ENCODE peak calls at places on chromosome 10, in ten cellular contexts. H is adrenal gland; Q is Panc1; I is SW 1271; O is nephron progenitor cell; X is NCI-H446 treated with DMSO at 0.1 percent for 48 hours; D is hepatocyte; B is AG10803; J is activated T-cell treated with anti-CD3 and anti-CD28 coated beads, Interleukin-2, amount 50 U/mL, for 72 hours; U is GM23338. C is an unnamed sample.

GRCh38 chr10:61262486-61263261 is 190.5 kb downstream of the TMEM26 start:
- DNase-seq in H (no peak), Q (no peak), I (no peak), O (no peak), X (no peak), D (no peak), B (peak; percentile 85), J (no peak), U (no peak), C (no peak)

GRCh38 chr10:1462521-1462920 is 274.8 kb downstream of the ADARB2 start:
- DNase-seq in H (no peak), Q (no peak), I (no peak), O (no peak), X (no peak), D (no peak), B (no peak), J (no peak), U (no peak), C (no peak)

GRCh38 chr10:12909836-12910185 is 91.7 kb downstream of the CCDC3 start:
- DNase-seq in H (no peak), Q (no peak), I (no peak), O (peak; percentile 35), X (no peak), D (peak; percentile 42), B (no peak), J (no peak), U (no peak), C (no peak)

GRCh38 chr10:80452688-80453391 is 1.3 kb upstream of the TSPAN14 start:
- DNase-seq in H (no peak), Q (no peak), I (no peak), O (no peak), X (no peak), D (no peak), B (no peak), J (no peak), U (no peak), C (no peak)

GRCh38 chr10:87532696-87533095 is 28.0 kb downstream of the MINPP1 start:
- DNase-seq in H (no peak), Q (no peak), I (no peak), O (no peak), X (no peak), D (no peak), B (no peak), J (no peak), U (no peak), C (no peak)

GRCh38 chr10:25615926-25616325 is 318.1 kb upstream of the MYO3A start:
- DNase-seq in H (no peak), Q (no peak), I (no peak), O (no peak), X (no peak), D (no peak), B (no peak), J (no peak), U (no peak), C (no peak)

GRCh38 chr10:76576276-76576962 is 1061.2 kb downstream of the KCNMA1 start:
- DNase-seq in H (no peak), Q (no peak), I (no peak), O (no peak), X (no peak), D (no peak), B (peak; percentile 93), J (no peak), U (no peak), C (no peak)

GRCh38 chr10:6070647-6071046 is 8.5 kb upstream of the IL2RA start:
- DNase-seq in H (no peak), Q (no peak), I (no peak), O (no peak), X (no peak), D (no peak), B (no peak), J (peak; percentile 89), U (no peak), C (no peak)

GRCh38 chr10:78416031-78416800 is 382.6 kb downstream of the RPS24 start:
- DNase-seq in H (no peak), Q (no peak), I (no peak), O (no peak), X (no peak), D (no peak), B (peak; percentile 92), J (no peak), U (no peak), C (no peak)

GRCh38 chr10:3806603-3807002 is 21.6 kb upstream of the KLF6 start:
- DNase-seq in H (no peak), Q (peak; percentile 89), I (no peak), O (no peak), X (no peak), D (peak; percentile 80), B (peak; percentile 79), J (peak; percentile 48), U (no peak), C (no peak)

GRCh38 chr10:91424016-91424415 is 13.9 kb downstream of the HECTD2 start:
- DNase-seq in H (no peak), Q (no peak), I (no peak), O (no peak), X (peak; percentile 26), D (no peak), B (peak; percentile 25), J (peak; percentile 26), U (no peak), C (no peak)

GRCh38 chr10:79234391-79235318 is 112.6 kb upstream of the PPIF start:
- DNase-seq in H (no peak), Q (no peak), I (no peak), O (no peak), X (no peak), D (no peak), B (no peak), J (no peak), U (no peak), C (no peak)

GRCh38 chr10:25125151-25125550 is 49.6 kb upstream of the GPR158 start:
- DNase-seq in H (no peak), Q (no peak), I (no peak), O (peak; percentile 80), X (peak; percentile 56), D (no peak), B (no peak), J (no peak), U (peak; percentile 60), C (no peak)

GRCh38 chr10:43313901-43314300 is 47.0 kb upstream of the RASGEF1A start:
- DNase-seq in H (no peak), Q (no peak), I (no peak), O (no peak), X (no peak), D (no peak), B (no peak), J (no peak), U (no peak), C (no peak)

GRCh38 chr10:75035975-75036708 is 75.3 kb upstream of the SAMD8 start:
- DNase-seq in H (no peak), Q (no peak), I (no peak), O (no peak), X (no peak), D (no peak), B (peak; percentile 51), J (peak; percentile 22), U (no peak), C (no peak)

GRCh38 chr10:23442936-23443335 is 4.1 kb downstream of the OTUD1 start:
- DNase-seq in H (no peak), Q (no peak), I (no peak), O (no peak), X (no peak), D (no peak), B (peak; percentile 63), J (no peak), U (no peak), C (no peak)

GRCh38 chr10:72044417-72045041 is 43.8 kb downstream of the SPOCK2 start:
- DNase-seq in H (peak; percentile 69), Q (no peak), I (no peak), O (no peak), X (no peak), D (peak; percentile 50), B (peak; percentile 15), J (no peak), U (no peak), C (no peak)

GRCh38 chr10:115171392-115171960 is 78.3 kb downstream of the ATRNL1 start:
- DNase-seq in H (no peak), Q (no peak), I (no peak), O (no peak), X (no peak), D (peak; percentile 11), B (peak; percentile 12), J (no peak), U (peak; percentile 44), C (no peak)

GRCh38 chr10:119022846-119023552 is 6.5 kb upstream of the NANOS1 start:
- DNase-seq in H (no peak), Q (no peak), I (no peak), O (no peak), X (no peak), D (no peak), B (peak; percentile 91), J (no peak), U (peak; percentile 60), C (peak; percentile 52)

GRCh38 chr10:112852308-112852707 is 97.7 kb upstream of the TCF7L2 start:
- DNase-seq in H (peak; percentile 46), Q (no peak), I (no peak), O (no peak), X (no peak), D (no peak), B (no peak), J (no peak), U (no peak), C (no peak)

GRCh38 chr10:27328946-27329345 is 88.3 kb upstream of the ACBD5 start:
- DNase-seq in H (no peak), Q (no peak), I (no peak), O (no peak), X (no peak), D (no peak), B (no peak), J (no peak), U (no peak), C (no peak)

GRCh38 chr10:33267708-33268107 is 66.8 kb downstream of the NRP1 start:
- DNase-seq in H (peak; percentile 29), Q (no peak), I (no peak), O (no peak), X (no peak), D (no peak), B (no peak), J (no peak), U (no peak), C (no peak)

GRCh38 chr10:126373982-126374381 is 14.3 kb downstream of the ADAM12 start:
- DNase-seq in H (no peak), Q (no peak), I (no peak), O (no peak), X (no peak), D (no peak), B (peak; percentile 87), J (no peak), U (no peak), C (no peak)

GRCh38 chr10:30494558-30494957 is 60.6 kb downstream of the MAP3K8 start:
- DNase-seq in H (no peak), Q (no peak), I (no peak), O (no peak), X (no peak), D (no peak), B (no peak), J (no peak), U (no peak), C (no peak)

GRCh38 chr10:114403545-114404161 is 649 bp downstream of the AFAP1L2 start:
- DNase-seq in H (no peak), Q (no peak), I (no peak), O (peak; percentile 56), X (no peak), D (no peak), B (no peak), J (no peak), U (peak; percentile 78), C (no peak)

C was measured in HS-27A.